ENCODE peak calls at places on chromosomes 12 and 14, in six cellular contexts. B is IMR-90; I is esophagus muscularis mucosa; D is CD8-positive, alpha-beta memory T cell; C is cardiac muscle cell; Y is A549. W is an unnamed sample.

GRCh38 chr12:51379571-51379970 is 11.6 kb downstream of the GALNT6 start:
- DNase-seq in C (no peak), B (no peak), I (no peak), D (no peak), Y (no peak), W (no peak)

GRCh38 chr12:31897791-31898503 is 61.3 kb upstream of the RESF1 start:
- DNase-seq in C (peak; percentile 61), Y (no peak), I (no peak), B (no peak), D (peak; percentile 24), W (no peak)

GRCh38 chr12:107891967-107892366 is 117.5 kb downstream of the ASCL4 start:
- DNase-seq in B (peak; percentile 4), I (no peak), C (peak; percentile 20), Y (no peak), D (no peak), W (peak; percentile 17)

GRCh38 chr12:3315201-3315661 is 175.8 kb upstream of the PRMT8 start:
- DNase-seq in C (peak; percentile 65), I (no peak), Y (no peak), B (peak; percentile 81), D (no peak), W (peak; percentile 16)

GRCh38 chr12:93183940-93184663 is 193.6 kb upstream of the NUDT4 start:
- DNase-seq in B (no peak), Y (no peak), C (peak; percentile 61), D (no peak), I (peak; percentile 93), W (no peak)

GRCh38 chr12:108515916-108516315 is 839 bp downstream of the FICD start:
- DNase-seq in I (no peak), D (no peak), Y (no peak), B (no peak), C (peak; percentile 6), W (no peak)

GRCh38 chr12:128534906-128535305 is 267.9 kb downstream of the TMEM132C start:
- DNase-seq in C (no peak), I (no peak), Y (no peak), B (no peak), D (peak; percentile 12), W (no peak)

GRCh38 chr12:101592931-101593330 is 1.8 kb upstream of the MYBPC1 start:
- DNase-seq in I (no peak), C (no peak), D (no peak), Y (no peak), B (no peak), W (no peak)

GRCh38 chr12:47828967-47829482 is 9.3 kb upstream of the HDAC7 start:
- DNase-seq in I (no peak), C (peak; percentile 86), B (peak; percentile 59), Y (peak; percentile 72), D (no peak), W (peak; percentile 83)

GRCh38 chr12:110253176-110253575 is 27.9 kb upstream of the ATP2A2 start:
- DNase-seq in D (no peak), I (no peak), C (peak; percentile 45), Y (no peak), B (peak; percentile 61), W (peak; percentile 41)

GRCh38 chr14:75339059-75339458 is 60.4 kb downstream of the FOS start:
- DNase-seq in B (peak; percentile 13), D (no peak), C (peak; percentile 62), I (no peak), Y (no peak), W (no peak)

GRCh38 chr12:5268424-5269210 is 163.3 kb upstream of the NTF3 start:
- DNase-seq in B (no peak), D (no peak), I (no peak), Y (no peak), C (no peak), W (no peak)

GRCh38 chr12:53176750-53177149 is 3.8 kb upstream of the ZNF740 start:
- DNase-seq in C (no peak), D (no peak), I (no peak), B (no peak), Y (no peak), W (no peak)

GRCh38 chr14:29236848-29237247 is 470.3 kb downstream of the FOXG1 start:
- DNase-seq in B (peak; percentile 92), D (no peak), I (no peak), Y (no peak), C (peak; percentile 54), W (no peak)

GRCh38 chr14:106530423-106531107 is 1004.2 kb downstream of the TMEM121 start:
- DNase-seq in C (no peak), B (no peak), D (peak; percentile 16), I (no peak), Y (no peak), W (peak; percentile 21)

GRCh38 chr14:68815288-68816182 is 22.7 kb upstream of the ZFP36L1 start:
- DNase-seq in I (no peak), D (no peak), C (no peak), B (no peak), Y (no peak), W (no peak)

GRCh38 chr14:22380511-22381455 is 208.2 kb downstream of the DAD1 start:
- DNase-seq in Y (no peak), I (no peak), B (peak; percentile 65), C (peak; percentile 6), D (no peak), W (no peak)

GRCh38 chr12:47750229-47750798 is 8.4 kb downstream of the RAPGEF3 start:
- DNase-seq in Y (no peak), D (no peak), B (no peak), C (no peak), I (no peak), W (no peak)

GRCh38 chr12:115109863-115110262 is 425.9 kb upstream of the TBX3 start:
- DNase-seq in C (no peak), B (no peak), D (no peak), I (no peak), Y (no peak), W (no peak)

DNA sequence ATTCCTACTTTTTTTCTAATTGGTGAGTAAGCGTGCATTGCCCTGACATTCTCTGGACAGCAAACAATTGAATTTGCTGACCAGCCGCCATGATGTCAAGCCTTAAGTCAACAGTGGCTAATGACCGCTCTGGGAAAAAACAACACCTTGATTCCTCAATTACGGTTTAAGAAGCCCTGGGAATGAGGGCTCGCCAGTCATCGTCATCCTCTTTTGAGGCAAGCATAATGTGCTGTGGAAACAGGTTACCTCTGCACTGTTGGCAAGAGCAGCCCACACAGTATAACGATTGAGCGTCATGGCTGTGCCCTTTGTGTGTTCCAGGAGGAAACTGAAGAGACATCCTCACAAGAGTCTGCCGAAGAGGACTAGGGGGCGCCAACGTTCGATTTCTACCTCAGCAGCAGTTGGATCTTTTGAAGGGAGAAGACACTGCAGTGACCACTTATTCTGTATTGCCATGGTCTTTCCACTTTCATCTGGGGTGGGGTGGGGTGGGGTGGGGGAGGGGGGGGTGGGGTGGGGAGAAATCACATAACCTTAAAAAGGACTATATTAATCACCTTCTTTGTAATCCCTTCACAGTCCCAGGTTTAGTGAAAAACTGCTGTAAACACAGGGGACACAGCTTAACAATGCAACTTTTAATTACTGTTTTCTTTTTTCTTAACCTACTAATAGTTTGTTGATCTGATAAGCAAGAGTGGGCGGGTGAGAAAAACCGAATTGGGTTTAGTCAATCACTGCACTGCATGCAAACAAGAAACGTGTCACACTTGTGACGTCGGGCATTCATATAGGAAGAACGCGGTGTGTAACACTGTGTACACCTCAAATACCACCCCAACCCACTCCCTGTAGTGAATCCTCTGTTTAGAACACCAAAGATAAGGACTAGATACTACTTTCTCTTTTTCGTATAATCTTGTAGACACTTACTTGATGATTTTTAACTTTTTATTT is 138.9 kb downstream of the HMGA2 start:
- DNase-seq in Y (no peak), C (peak; percentile 21), I (no peak), B (no peak), D (no peak), W (no peak)
- H3K4me1 ChIP-seq in Y (peaks cover 11% of the 10 kb centered on the region), C (peaks cover 9% of the 10 kb centered on the region), I (no peaks in the 10 kb centered on the region), B (peaks cover 12% of the 10 kb centered on the region), D (no peaks in the 10 kb centered on the region), W (no peaks in the 10 kb centered on the region)

DNA sequence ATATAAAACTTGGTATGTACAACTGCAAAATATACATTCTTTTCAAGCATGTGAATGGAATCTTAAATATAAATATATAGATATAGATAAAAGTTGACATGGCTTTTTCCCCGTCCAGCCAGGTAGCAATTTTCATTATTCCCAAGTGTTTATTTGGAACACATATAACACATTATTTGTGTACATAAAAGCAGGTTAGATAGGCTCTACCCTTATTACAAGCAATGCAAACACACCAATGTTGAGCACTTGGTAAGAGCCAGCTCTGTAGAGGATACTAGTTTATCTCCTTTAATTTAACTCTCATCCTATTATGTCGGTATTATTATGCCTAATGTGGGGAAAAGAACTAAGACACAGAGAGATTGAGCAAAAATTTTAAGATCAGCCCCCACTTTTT is 7.0 kb upstream of the INSM2 start:
- DNase-seq in D (no peak), B (no peak), C (no peak), I (no peak), Y (no peak), W (no peak)
- H3K4me1 ChIP-seq in D (no peaks in the 10 kb centered on the region), B (no peaks in the 10 kb centered on the region), C (no peaks in the 10 kb centered on the region), I (no peaks in the 10 kb centered on the region), Y (no peaks in the 10 kb centered on the region), W (no peaks in the 10 kb centered on the region)

GRCh38 chr14:71221119-71221518 is 313.9 kb downstream of the PCNX1 start:
- DNase-seq in C (no peak), Y (no peak), B (no peak), D (no peak), I (no peak), W (no peak)
- H3K4me1 ChIP-seq in C (no peaks in the 10 kb centered on the region), Y (peaks cover 4% of the 10 kb centered on the region), B (peaks cover 17% of the 10 kb centered on the region), D (no peaks in the 10 kb centered on the region), I (no peaks in the 10 kb centered on the region), W (no peaks in the 10 kb centered on the region)

GRCh38 chr12:55734595-55734994 is 5.8 kb upstream of the CD63 start:
- DNase-seq in B (no peak), D (no peak), Y (no peak), C (no peak), I (no peak), W (no peak)
- H3K4me1 ChIP-seq in B (peaks cover 8% of the 10 kb centered on the region), D (peaks cover 32% of the 10 kb centered on the region), Y (peaks cover 16% of the 10 kb centered on the region), C (peaks cover 27% of the 10 kb centered on the region), I (peaks cover 44% of the 10 kb centered on the region), W (peaks cover 14% of the 10 kb centered on the region)

GRCh38 chr12:44603701-44604100 is 272.4 kb downstream of the NELL2 start:
- DNase-seq in D (no peak), Y (no peak), B (no peak), C (no peak), I (no peak), W (no peak)
- H3K4me1 ChIP-seq in D (no peaks in the 10 kb centered on the region), Y (no peaks in the 10 kb centered on the region), B (no peaks in the 10 kb centered on the region), C (no peaks in the 10 kb centered on the region), I (no peaks in the 10 kb centered on the region), W (no peaks in the 10 kb centered on the region)

DNA sequence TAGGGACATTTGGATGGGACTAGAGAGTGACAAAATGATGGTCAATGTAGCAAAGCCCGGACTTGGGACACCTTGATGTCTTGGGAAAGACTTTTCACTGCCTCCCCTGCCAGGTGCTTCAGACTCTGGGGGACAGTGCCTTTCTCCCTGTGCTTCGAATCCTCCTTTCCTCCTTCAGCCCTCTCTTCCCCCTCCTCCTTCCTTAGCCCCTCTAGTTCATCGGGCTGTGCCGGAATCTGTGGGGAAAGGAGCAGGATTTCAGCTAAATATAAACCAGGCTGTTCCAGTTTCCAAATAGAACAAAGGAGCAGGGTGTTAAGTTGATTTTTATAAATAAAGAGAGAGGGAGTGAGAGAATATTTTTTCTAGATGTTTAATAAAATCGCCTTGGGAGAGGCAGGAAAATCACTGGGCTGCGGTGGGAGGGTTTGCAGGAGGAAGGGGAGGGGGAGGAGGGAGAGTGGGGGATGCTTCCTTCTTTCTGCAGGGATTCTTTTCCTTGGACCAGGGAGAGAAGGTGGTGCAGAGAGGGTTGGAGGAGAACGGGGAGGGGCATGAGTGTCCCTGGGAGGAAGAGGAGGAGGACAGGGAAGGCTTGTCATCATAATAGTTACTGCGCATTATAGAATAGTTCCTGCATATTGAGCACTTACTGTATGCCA is 21.3 kb upstream of the CABP1 start:
- DNase-seq in B (no peak), Y (no peak), D (no peak), I (no peak), C (no peak), W (no peak)
- H3K4me1 ChIP-seq in B (no peaks in the 10 kb centered on the region), Y (no peaks in the 10 kb centered on the region), D (no peaks in the 10 kb centered on the region), I (no peaks in the 10 kb centered on the region), C (no peaks in the 10 kb centered on the region), W (peaks cover 3% of the 10 kb centered on the region)

W was measured in mucosa of descending colon.